ENCODE peak calls at places on chromosomes 7 and 10, in four cellular contexts. U is IMR-90, N is H1, G is A549. A is an unnamed sample. For H3K4me1, the result is how much of the 10 kb centered on the place peaks cover.

GRCh38 chr7:99440195-99440594 is 1.5 kb downstream of the CPSF4 start:
- DNase-seq in U (peak), N (no peak), G (no peak), A (no peak)

GRCh38 chr7:46243406-46243805 is 322.3 kb upstream of the IGFBP3 start:
- DNase-seq in U (no peak), N (no peak), G (no peak), A (no peak)

GRCh38 chr10:70430489-70431445 is 10.7 kb downstream of the NODAL start:
- DNase-seq in U (peak), N (no peak), G (peak), A (no peak)

GRCh38 chr7:128829391-128830166 is 627 bp upstream of the FLNC start:
- DNase-seq in U (peak), N (no peak), G (no peak), A (peak)

GRCh38 chr10:33349273-33349672 is 14.8 kb upstream of the NRP1 start:
- DNase-seq in U (no peak), N (no peak), G (no peak), A (no peak)

GRCh38 chr10:25875555-25876165 is 58.4 kb upstream of the MYO3A start:
- DNase-seq in U (peak), N (peak), G (peak), A (peak)

GRCh38 chr10:411597-411996 is 276.3 kb downstream of the ZMYND11 start:
- DNase-seq in U (no peak), N (no peak), G (no peak), A (no peak)

GRCh38 chr7:17713584-17713983 is 226.7 kb downstream of the SNX13 start:
- DNase-seq in U (peak), N (no peak), G (no peak), A (no peak)

GRCh38 chr7:145490356-145490755 is 626.2 kb upstream of the CNTNAP2 start:
- DNase-seq in U (no peak), N (no peak), G (no peak), A (no peak)

GRCh38 chr10:93576888-93577287 is 10.4 kb downstream of the FFAR4 start:
- DNase-seq in U (no peak), N (no peak), G (no peak), A (no peak)

GRCh38 chr10:126063353-126063791 is 167.0 kb downstream of the FANK1 start:
- DNase-seq in U (peak), N (no peak), G (peak), A (no peak)

GRCh38 chr10:117165557-117166419 is 27.7 kb upstream of the VAX1 start:
- DNase-seq in U (peak), N (peak), G (peak), A (peak)

GRCh38 chr7:18053177-18053928 is 25.7 kb upstream of the PRPS1L1 start:
- DNase-seq in U (no peak), N (no peak), G (no peak), A (no peak)

GRCh38 chr10:104642311-104643022 is 1.4 kb downstream of the SORCS3 start:
- DNase-seq in U (no peak), N (peak), G (peak), A (peak)

GRCh38 chr7:156897673-156898072 is 4.7 kb upstream of the LMBR1 start:
- DNase-seq in U (peak), N (no peak), G (peak), A (no peak)

GRCh38 chr7:105580022-105580740 is 1.1 kb downstream of the EFCAB10 start:
- DNase-seq in U (no peak), N (no peak), G (peak), A (no peak)

GRCh38 chr10:500876-501275 is 188.6 kb downstream of the DIP2C start:
- DNase-seq in U (peak), N (no peak), G (no peak), A (no peak)

GRCh38 chr10:35375091-35375765 is 38.9 kb downstream of the CCNY start:
- DNase-seq in U (peak), N (peak), G (no peak), A (no peak)

GRCh38 chr7:70477051-70478010 is 654.6 kb upstream of the GALNT17 start:
- DNase-seq in U (no peak), N (no peak), G (no peak), A (no peak)

GRCh38 chr7:1663857-1664651 is 6.0 kb upstream of the ELFN1 start:
- DNase-seq in U (no peak), N (peak), G (no peak), A (peak)

GRCh38 chr7:42017356-42017986 is 219.5 kb downstream of the GLI3 start:
- DNase-seq in U (no peak), N (no peak), G (no peak), A (no peak)

GRCh38 chr7:35761882-35762720 is 38.8 kb upstream of the SEPTIN7 start:
- DNase-seq in U (peak), N (no peak), G (no peak), A (no peak)

GRCh38 chr7:26060713-26061339 is 91.2 kb upstream of the NFE2L3 start:
- DNase-seq in U (no peak), N (no peak), G (no peak), A (no peak)

GRCh38 chr7:82443044-82443800 is at the start of gene CACNA2D1:
- DNase-seq in U (no peak), N (peak), G (no peak), A (no peak)

GRCh38 chr10:123506455-123506854 is 159.7 kb upstream of the GPR26 start:
- DNase-seq in U (no peak), N (no peak), G (no peak), A (no peak)

GRCh38 chr10:132520147-132520811 is 17.3 kb upstream of the INPP5A start:
- DNase-seq in U (peak), N (no peak), G (no peak), A (no peak)

GRCh38 chr10:48523212-48523819 is 81.6 kb downstream of the ARHGAP22 start:
- DNase-seq in U (peak), N (no peak), G (peak), A (peak)

GRCh38 chr7:88789480-88790064 is 6.0 kb downstream of the TEX47 start:
- DNase-seq in U (peak), N (no peak), G (peak), A (no peak)

GRCh38 chr10:78706986-78707500 is 361.7 kb upstream of the ZMIZ1 start:
- DNase-seq in U (no peak), N (no peak), G (no peak), A (no peak)

GRCh38 chr10:17146888-17147287 is 17.3 kb upstream of the CUBN start:
- DNase-seq in U (peak), N (no peak), G (no peak), A (no peak)

GRCh38 chr10:2043379-2043778 is 306.1 kb upstream of the ADARB2 start:
- DNase-seq in U (no peak), N (no peak), G (no peak), A (no peak)

GRCh38 chr10:124972637-124973036 is 30.7 kb downstream of the ZRANB1 start:
- DNase-seq in U (no peak), N (no peak), G (no peak), A (no peak)
- TF ChIP-seq CEBPB in U (no peak), N (no peak), G (no peak), A (no peak)

GRCh38 chr7:50725774-50726173 is 56.9 kb downstream of the GRB10 start:
- DNase-seq in U (no peak), N (no peak), G (no peak), A (no peak)
- H3K4me1 ChIP-seq in U (under half), N (under half), G (under half), A (under half)

GRCh38 chr10:90352288-90352687 is 505.6 kb downstream of the HTR7 start:
- DNase-seq in U (peak), N (peak), G (no peak), A (no peak)
- TF ChIP-seq CEBPB in U (no peak), N (no peak), G (no peak), A (no peak)

DNA sequence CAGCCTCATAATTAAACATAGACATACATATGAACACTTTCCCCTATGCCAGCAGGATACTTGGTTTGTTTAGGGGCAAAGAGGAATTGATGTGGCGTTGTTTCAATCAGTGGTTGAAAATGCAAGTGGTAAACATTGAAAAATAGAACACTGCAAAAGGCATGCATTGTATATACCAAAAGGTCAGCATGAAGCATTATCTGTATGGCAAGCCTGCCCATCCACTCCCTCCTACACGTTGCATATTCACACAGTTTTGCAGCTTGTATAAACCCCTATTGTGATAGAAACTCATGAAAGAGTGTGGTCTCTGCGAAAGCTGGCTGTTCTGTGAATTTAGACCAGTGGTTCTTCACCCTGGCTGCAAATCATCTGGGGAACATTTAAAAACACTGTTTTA is 17.1 kb downstream of the CAV1 start:
- DNase-seq in U (no peak), N (no peak), G (no peak), A (no peak)
- H3K4me1 ChIP-seq in U (under half), N (under half), G (half or more), A (under half)

GRCh38 chr10:73842349-73842748 is 31.0 kb upstream of the NDST2 start:
- DNase-seq in U (no peak), N (no peak), G (no peak), A (no peak)

GRCh38 chr10:73840403-73841301 is 29.3 kb upstream of the NDST2 start:
- DNase-seq in U (no peak), N (no peak), G (no peak), A (no peak)

GRCh38 chr10:73840056-73840402 is 28.6 kb upstream of the NDST2 start:
- DNase-seq in U (peak), N (no peak), G (no peak), A (no peak)

GRCh38 chr10:73841526-73842285 is 30.3 kb upstream of the NDST2 start:
- DNase-seq in U (peak), N (no peak), G (no peak), A (no peak)

GRCh38 chr10:73843254-73843653 is 31.1 kb downstream of the CAMK2G start:
- DNase-seq in U (no peak), N (no peak), G (peak), A (no peak)
- TF ChIP-seq CEBPB in U (no peak), N (no peak), G (no peak), A (no peak)

GRCh38 chr10:102626026-102626686 is 18.1 kb upstream of the TRIM8 start:
- DNase-seq in U (no peak), N (no peak), G (no peak), A (no peak)

GRCh38 chr10:102627141-102627445 is 17.2 kb upstream of the TRIM8 start:
- DNase-seq in U (no peak), N (no peak), G (no peak), A (no peak)

GRCh38 chr10:102624094-102624493 is 20.2 kb upstream of the TRIM8 start:
- DNase-seq in U (no peak), N (no peak), G (no peak), A (no peak)

GRCh38 chr10:102627446-102628293 is 16.6 kb upstream of the TRIM8 start:
- DNase-seq in U (peak), N (peak), G (peak), A (no peak)

GRCh38 chr10:102624751-102625330 is 19.4 kb upstream of the TRIM8 start:
- DNase-seq in U (no peak), N (no peak), G (no peak), A (no peak)
- H3K4me1 ChIP-seq in U (half or more), N (under half), G (under half), A (under half)

GRCh38 chr7:123004931-123005330 is 9.4 kb upstream of the TAS2R16 start:
- DNase-seq in U (no peak), N (no peak), G (no peak), A (no peak)
- TF ChIP-seq CEBPB in U (no peak), N (no peak), G (no peak), A (no peak)

DNA sequence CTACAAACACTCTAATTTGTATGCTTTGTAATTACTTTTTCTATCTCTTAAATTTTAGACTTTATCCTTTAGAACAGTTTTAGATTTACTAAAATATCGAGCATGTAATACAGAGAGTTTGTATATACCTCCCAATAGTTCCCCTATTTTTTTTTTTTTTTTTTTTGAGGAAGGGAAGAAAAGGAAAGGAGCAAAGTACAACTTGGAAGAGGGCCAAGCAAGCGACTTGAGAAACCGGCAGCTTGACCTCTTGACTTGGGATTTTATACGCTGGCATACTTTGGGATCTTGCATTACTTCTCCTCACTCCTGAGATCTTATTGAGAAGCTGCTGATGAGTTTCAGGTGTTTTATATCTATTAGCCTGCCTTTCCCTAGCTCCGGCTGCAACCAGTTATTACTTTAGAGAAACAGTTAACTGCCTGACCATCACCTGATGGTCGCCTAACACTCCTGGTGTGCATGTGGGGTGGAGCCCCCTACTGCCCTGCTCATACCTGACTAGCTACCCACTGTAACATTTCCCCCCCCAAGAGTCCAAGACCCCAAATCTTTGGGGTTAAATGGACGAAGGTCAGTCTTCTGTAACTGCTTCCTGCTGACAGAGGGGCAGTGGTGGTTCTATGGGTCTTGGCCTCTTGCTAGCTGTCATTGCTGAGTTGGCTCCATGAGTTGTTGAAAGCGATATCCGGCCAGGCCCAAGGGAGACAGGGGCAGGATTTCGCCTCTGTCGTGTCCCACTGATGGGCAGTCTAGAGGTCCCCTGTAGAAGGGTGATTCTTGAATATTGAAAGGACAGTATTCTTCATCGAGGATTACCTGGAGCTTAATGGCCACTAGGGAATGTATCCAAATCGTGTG is 28.5 kb downstream of the MKLN1 start:
- DNase-seq in U (no peak), N (no peak), G (peak), A (no peak)
- H3K4me1 ChIP-seq in U (under half), N (under half), G (half or more), A (under half)